ENCODE peak calls at places on chromosomes 11 and 22, in ten cellular contexts. T, V, X, O, Z, W, C, K, D and I are unnamed samples. For H3K4me1 and H3K27me3, the result is how much of the 10 kb centered on the place peaks cover.

GRCh38 chr22:50606561-50607365 is 6.2 kb downstream of the MAPK8IP2 start:
- DNase-seq in T (no peak), V (no peak), X (no peak), O (no peak), Z (no peak), W (no peak), C (no peak), K (no peak), D (no peak), I (no peak)

GRCh38 chr22:36244522-36245391 is 5.4 kb upstream of the APOL2 start:
- DNase-seq in T (no peak), V (no peak), X (peak), O (peak), Z (no peak), W (no peak), C (no peak), K (no peak), D (peak), I (no peak)

GRCh38 chr11:118892515-118892914 is 8.8 kb downstream of the CXCR5 start:
- DNase-seq in T (peak), V (no peak), X (no peak), O (no peak), Z (peak), W (no peak), C (peak), K (no peak), D (no peak), I (peak)

GRCh38 chr22:38504731-38505594 is 1.1 kb downstream of the DDX17 start:
- DNase-seq in T (peak), V (peak), X (peak), O (peak), Z (peak), W (peak), C (peak), K (peak), D (peak), I (peak)

GRCh38 chr11:85685820-85686459 is at the start of gene CCDC89:
- DNase-seq in T (no peak), V (peak), X (peak), O (peak), Z (no peak), W (peak), C (no peak), K (peak), D (no peak), I (no peak)

GRCh38 chr11:9750551-9750950 is 86.7 kb downstream of the SWAP70 start:
- DNase-seq in T (no peak), V (no peak), X (no peak), O (no peak), Z (no peak), W (no peak), C (no peak), K (no peak), D (no peak), I (no peak)

GRCh38 chr11:68030318-68031135 is at the start of gene NDUFS8:
- DNase-seq in T (peak), V (peak), X (peak), O (peak), Z (peak), W (peak), C (peak), K (peak), D (peak), I (peak)

GRCh38 chr11:96279421-96280290 is 63.3 kb downstream of the MAML2 start:
- DNase-seq in T (no peak), V (no peak), X (peak), O (peak), Z (no peak), W (no peak), C (no peak), K (no peak), D (no peak), I (no peak)

GRCh38 chr11:10298342-10298741 is 4.3 kb upstream of the SBF2 start:
- DNase-seq in T (peak), V (no peak), X (peak), O (peak), Z (peak), W (no peak), C (peak), K (no peak), D (peak), I (peak)

GRCh38 chr22:49299821-49300231 is 527.8 kb downstream of the BRD1 start:
- DNase-seq in T (no peak), V (no peak), X (no peak), O (no peak), Z (peak), W (no peak), C (no peak), K (peak), D (no peak), I (no peak)

GRCh38 chr11:8070417-8071101 is 10.5 kb upstream of the TUB start:
- DNase-seq in T (no peak), V (no peak), X (peak), O (peak), Z (no peak), W (peak), C (no peak), K (no peak), D (peak), I (no peak)

GRCh38 chr11:46330887-46331652 is 16.2 kb upstream of the DGKZ start:
- DNase-seq in T (peak), V (no peak), X (no peak), O (no peak), Z (peak), W (no peak), C (peak), K (no peak), D (no peak), I (peak)

GRCh38 chr11:107591446-107592236 is 694 bp downstream of the ELMOD1 start:
- DNase-seq in T (peak), V (peak), X (no peak), O (peak), Z (peak), W (peak), C (peak), K (peak), D (peak), I (no peak)

GRCh38 chr11:123429851-123430735 is at the start of gene GRAMD1B:
- DNase-seq in T (peak), V (peak), X (peak), O (peak), Z (peak), W (peak), C (peak), K (peak), D (peak), I (peak)

GRCh38 chr11:81373986-81374385 is 1359.7 kb downstream of the FAM181B start:
- DNase-seq in T (no peak), V (no peak), X (no peak), O (no peak), Z (no peak), W (no peak), C (no peak), K (no peak), D (no peak), I (no peak)

GRCh38 chr22:19809741-19810140 is 44.9 kb downstream of the GNB1L start:
- DNase-seq in T (no peak), V (no peak), X (no peak), O (no peak), Z (no peak), W (no peak), C (no peak), K (no peak), D (no peak), I (no peak)

GRCh38 chr11:126426820-126427749 is 71.6 kb downstream of the ST3GAL4 start:
- DNase-seq in T (no peak), V (no peak), X (no peak), O (no peak), Z (no peak), W (no peak), C (no peak), K (no peak), D (no peak), I (no peak)

GRCh38 chr22:19942071-19942885 is 660 bp upstream of the TXNRD2 start:
- DNase-seq in T (no peak), V (no peak), X (peak), O (no peak), Z (no peak), W (no peak), C (no peak), K (no peak), D (peak), I (peak)

GRCh38 chr11:120501976-120502755 is 9.4 kb upstream of the GRIK4 start:
- DNase-seq in T (no peak), V (no peak), X (no peak), O (no peak), Z (no peak), W (no peak), C (no peak), K (no peak), D (no peak), I (no peak)

GRCh38 chr11:96143016-96143670 is 199.9 kb downstream of the MAML2 start:
- DNase-seq in T (no peak), V (no peak), X (no peak), O (peak), Z (no peak), W (peak), C (no peak), K (no peak), D (no peak), I (no peak)

GRCh38 chr22:22880645-22881044 is 7.0 kb upstream of the IGLL5 start:
- DNase-seq in T (no peak), V (peak), X (no peak), O (no peak), Z (no peak), W (no peak), C (no peak), K (no peak), D (no peak), I (no peak)

GRCh38 chr11:113670830-113671215 is 35.3 kb downstream of the TMPRSS5 start:
- DNase-seq in T (no peak), V (no peak), X (no peak), O (no peak), Z (no peak), W (no peak), C (no peak), K (no peak), D (no peak), I (no peak)

GRCh38 chr11:67354314-67355022 is 1.1 kb upstream of the POLD4 start:
- DNase-seq in T (no peak), V (peak), X (peak), O (peak), Z (no peak), W (peak), C (no peak), K (peak), D (peak), I (no peak)

GRCh38 chr11:8671242-8671641 is 11.2 kb downstream of the TRIM66 start:
- DNase-seq in T (no peak), V (no peak), X (peak), O (peak), Z (no peak), W (peak), C (no peak), K (no peak), D (peak), I (no peak)

GRCh38 chr11:69558519-69558941 is 77.1 kb downstream of the LINC01488 start:
- DNase-seq in T (peak), V (no peak), X (no peak), O (no peak), Z (no peak), W (no peak), C (peak), K (no peak), D (no peak), I (peak)

GRCh38 chr11:66614073-66614472 is 2.4 kb upstream of the RBM14 start:
- DNase-seq in T (no peak), V (no peak), X (no peak), O (no peak), Z (no peak), W (no peak), C (no peak), K (no peak), D (no peak), I (no peak)

GRCh38 chr11:44709966-44710365 is 16.8 kb upstream of the TSPAN18 start:
- DNase-seq in T (no peak), V (no peak), X (peak), O (peak), Z (no peak), W (no peak), C (no peak), K (no peak), D (no peak), I (no peak)

GRCh38 chr11:113690619-113691569 is 15.2 kb downstream of the TMPRSS5 start:
- DNase-seq in T (no peak), V (peak), X (peak), O (peak), Z (no peak), W (peak), C (no peak), K (no peak), D (peak), I (no peak)

GRCh38 chr11:120715239-120715638 is 203.7 kb downstream of the GRIK4 start:
- DNase-seq in T (no peak), V (no peak), X (no peak), O (no peak), Z (no peak), W (peak), C (no peak), K (no peak), D (peak), I (no peak)

GRCh38 chr22:33105501-33105911 is 47.3 kb upstream of the SYN3 start:
- DNase-seq in T (no peak), V (no peak), X (peak), O (peak), Z (no peak), W (no peak), C (no peak), K (no peak), D (peak), I (no peak)

GRCh38 chr11:15473954-15474837 is 359.5 kb downstream of the INSC start:
- DNase-seq in T (no peak), V (no peak), X (no peak), O (no peak), Z (no peak), W (no peak), C (no peak), K (no peak), D (no peak), I (no peak)

GRCh38 chr11:75966546-75967287 is 151.7 kb downstream of the UVRAG start:
- DNase-seq in T (no peak), V (no peak), X (peak), O (peak), Z (no peak), W (no peak), C (no peak), K (no peak), D (peak), I (no peak)

GRCh38 chr11:114260483-114260882 is 35.7 kb upstream of the NNMT start:
- DNase-seq in T (no peak), V (no peak), X (no peak), O (no peak), Z (no peak), W (no peak), C (no peak), K (no peak), D (no peak), I (no peak)

GRCh38 chr11:70483077-70483861 is 84.9 kb downstream of the CTTN start:
- DNase-seq in T (no peak), V (no peak), X (peak), O (peak), Z (no peak), W (no peak), C (no peak), K (peak), D (no peak), I (no peak)

GRCh38 chr22:49508561-49508960 is 319.1 kb downstream of the BRD1 start:
- DNase-seq in T (no peak), V (no peak), X (no peak), O (no peak), Z (no peak), W (no peak), C (no peak), K (no peak), D (no peak), I (no peak)

GRCh38 chr11:134544095-134544815 is 132.2 kb upstream of the B3GAT1 start:
- DNase-seq in T (no peak), V (no peak), X (no peak), O (no peak), Z (no peak), W (no peak), C (no peak), K (no peak), D (no peak), I (peak)

GRCh38 chr22:17783317-17783716 is 9.0 kb upstream of the BID start:
- DNase-seq in T (no peak), V (no peak), X (no peak), O (no peak), Z (no peak), W (no peak), C (no peak), K (peak), D (no peak), I (no peak)

DNA sequence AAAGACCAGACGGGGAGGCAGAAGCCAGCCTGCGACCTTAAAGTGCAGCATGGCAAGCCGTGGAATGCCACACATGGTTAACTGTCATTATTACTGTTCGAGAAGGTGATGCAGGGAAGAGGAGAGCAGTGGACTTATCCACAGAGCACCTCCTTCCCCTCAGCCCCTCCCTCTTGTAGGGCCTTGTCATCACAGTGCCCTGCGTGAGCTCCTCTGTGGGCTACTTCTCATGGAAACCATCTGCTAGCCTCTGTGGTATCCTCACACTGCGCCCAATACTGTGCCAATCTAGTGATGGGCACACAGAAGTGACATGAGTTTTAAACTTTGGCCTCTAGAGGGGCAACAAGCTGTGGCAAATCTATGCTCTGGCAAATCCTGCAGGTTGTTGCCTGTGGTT is 18.2 kb upstream of the CCDC134 start:
- DNase-seq in T (no peak), V (no peak), X (no peak), O (no peak), Z (peak), W (no peak), C (no peak), K (no peak), D (no peak), I (no peak)
- H3K4me3 ChIP-seq in T (peak), V (no peak), X (no peak), O (no peak), Z (peak), W (no peak), C (peak), K (no peak), D (no peak), I (peak)

DNA sequence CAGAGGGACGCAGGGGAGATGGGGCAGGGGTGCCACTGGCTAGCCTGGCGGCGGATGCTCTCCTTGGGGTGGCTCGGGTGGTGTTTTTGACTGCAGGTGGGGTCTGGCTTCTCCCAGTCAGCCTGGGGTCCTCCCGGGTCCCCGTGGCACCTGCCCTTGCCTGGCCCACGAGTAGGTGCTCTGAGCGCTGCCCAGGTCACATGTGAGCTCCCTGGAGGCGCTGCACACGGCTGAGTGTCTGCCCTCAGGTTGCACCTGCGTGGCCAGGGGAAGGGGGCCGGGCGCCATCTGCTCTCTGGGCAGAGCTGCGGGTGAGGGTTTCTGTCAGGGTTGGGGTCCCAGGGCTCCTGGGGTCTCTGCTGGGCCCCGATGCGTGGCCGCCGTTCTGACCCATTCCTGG is 5.2 kb downstream of the TSPAN4 start:
- DNase-seq in T (no peak), V (no peak), X (no peak), O (no peak), Z (no peak), W (no peak), C (no peak), K (no peak), D (no peak), I (no peak)
- H3K4me1 ChIP-seq in T (under half), V (under half), X (under half), O (under half), Z (under half), W (under half), C (under half), K (under half), D (under half), I (under half)

DNA sequence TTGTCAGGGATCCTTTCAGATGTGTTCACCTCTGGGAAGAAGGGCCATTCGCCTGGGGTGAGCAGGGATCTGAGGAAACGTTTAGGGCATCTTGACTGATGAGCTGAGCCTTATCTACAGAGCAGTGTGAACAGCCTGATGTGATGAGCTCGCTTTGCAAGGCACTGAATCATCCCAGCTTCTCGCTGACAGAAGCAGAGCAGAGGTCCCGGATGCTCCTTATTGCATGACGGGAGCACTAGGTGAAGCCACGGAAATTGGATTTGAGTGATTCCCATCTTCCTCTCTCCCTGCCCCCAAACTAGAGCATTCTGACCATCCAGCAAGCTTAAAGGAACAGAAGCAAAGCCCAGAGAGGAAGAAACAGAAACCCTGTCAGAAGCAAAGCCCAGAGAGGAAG is 46.5 kb downstream of the SEZ6L start:
- DNase-seq in T (no peak), V (peak), X (no peak), O (no peak), Z (no peak), W (no peak), C (no peak), K (no peak), D (no peak), I (no peak)
- H3K27me3 ChIP-seq in T (under half), V (under half), X (under half), O (under half), Z (under half), W (under half), C (under half), K (under half), D (under half), I (under half)

GRCh38 chr11:112016088-112016764 is 9.0 kb upstream of the DLAT start:
- DNase-seq in T (no peak), V (no peak), X (peak), O (peak), Z (no peak), W (no peak), C (no peak), K (no peak), D (peak), I (no peak)
- H3K4me3 ChIP-seq in T (no peak), V (no peak), X (no peak), O (no peak), Z (no peak), W (no peak), C (no peak), K (no peak), D (peak), I (no peak)

DNA sequence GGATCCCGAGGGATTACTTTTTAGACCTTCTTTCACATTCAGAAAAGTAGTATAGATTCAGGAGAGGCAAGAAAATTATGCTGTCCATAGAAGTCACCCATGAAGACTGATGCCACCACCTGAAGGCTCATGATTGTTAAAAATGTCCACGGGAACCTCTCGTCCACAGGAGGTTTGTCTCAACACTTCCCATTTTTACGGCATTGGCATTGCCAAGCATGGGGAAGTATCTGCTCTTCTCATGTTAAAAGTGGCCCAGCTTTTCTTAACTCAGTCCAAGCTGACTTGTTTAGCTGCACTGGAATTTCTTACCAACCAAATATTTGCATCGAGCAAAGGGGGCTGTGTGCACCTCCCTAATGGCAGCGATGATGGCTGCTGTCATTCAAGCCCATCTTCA is 9.6 kb downstream of the CDPF1 start:
- DNase-seq in T (no peak), V (no peak), X (no peak), O (no peak), Z (no peak), W (no peak), C (no peak), K (no peak), D (no peak), I (no peak)
- H3K4me1 ChIP-seq in T (under half), V (under half), X (under half), O (under half), Z (under half), W (under half), C (under half), K (under half), D (under half), I (under half)

DNA sequence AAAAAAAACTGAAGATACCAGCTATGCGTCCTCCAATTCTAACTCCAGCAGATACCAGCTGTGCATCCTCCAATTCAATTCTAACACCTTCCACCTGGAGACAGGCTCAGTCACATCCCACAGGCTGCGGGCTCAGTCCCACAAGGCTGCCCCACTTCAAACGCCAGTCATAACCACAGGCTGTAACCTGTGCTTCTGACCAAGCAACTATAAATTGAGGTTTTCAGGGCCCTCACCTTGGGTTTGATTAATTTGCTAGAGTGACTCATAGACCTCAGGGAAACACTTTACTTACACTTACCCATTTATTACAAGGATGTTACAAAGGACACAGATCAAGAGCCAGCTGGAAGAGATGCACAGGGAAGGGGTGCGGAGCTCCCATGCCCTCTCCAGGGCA is 32.4 kb upstream of the MSANTD2 start:
- DNase-seq in T (no peak), V (no peak), X (no peak), O (peak), Z (no peak), W (no peak), C (no peak), K (no peak), D (no peak), I (no peak)
- H3K27me3 ChIP-seq in T (under half), V (under half), X (under half), O (under half), Z (under half), W (under half), C (under half), K (under half), D (under half), I (under half)